ENCODE peak calls at places on chromosomes 4 and X, in four cellular contexts. G is stimulated activated CD4-positive, alpha-beta T cell treated with anti-CD3 and anti-CD28 coated beads, Interleukin-1b, Interleukin-23, amount 100 ng/mL, for 48 hours; Y is NCI-H1105; W is substantia nigra. M is an unnamed sample.

GRCh38 chrX:19810809-19811208 is 76.6 kb downstream of the SH3KBP1 start:
- DNase-seq in W (no peak), G (no peak), Y (no peak), M (no peak)

GRCh38 chr4:169311643-169312365 is 41.0 kb upstream of the SH3RF1 start:
- DNase-seq in G (no peak), W (peak), Y (no peak), M (peak)

GRCh38 chrX:12771445-12772069 is 19.7 kb upstream of the PRPS2 start:
- DNase-seq in W (peak), Y (no peak), G (peak), M (peak)

GRCh38 chr4:56575820-56576429 is 70.3 kb downstream of the ARL9 start:
- DNase-seq in G (no peak), Y (no peak), W (no peak), M (no peak)

GRCh38 chr4:176187610-176188009 is 7.8 kb downstream of the SPATA4 start:
- DNase-seq in W (no peak), Y (no peak), G (no peak), M (no peak)

GRCh38 chr4:146260521-146260920 is 46.2 kb downstream of the REELD1 start:
- DNase-seq in G (no peak), W (no peak), Y (no peak), M (no peak)

GRCh38 chr4:71243434-71243833 is 95.4 kb upstream of the SLC4A4 start:
- DNase-seq in W (no peak), G (no peak), Y (no peak), M (no peak)

GRCh38 chr4:176534566-176534965 is 214.8 kb downstream of the SPCS3 start:
- DNase-seq in W (no peak), G (no peak), Y (no peak), M (no peak)

GRCh38 chr4:107870916-107871786 is 46.4 kb downstream of the SGMS2 start:
- DNase-seq in Y (peak), W (no peak), G (no peak), M (no peak)

M was measured in neural crest cell.